ENCODE peak calls at places on chromosomes 1 and 21, in six cellular contexts. J, R, Q, G, S and W are unnamed samples.

GRCh38 chr1:223319373-223319772 is 44.6 kb downstream of the SUSD4 start:
- DNase-seq in R (no peak), Q (no peak), J (no peak), G (no peak), S (no peak), W (no peak)

GRCh38 chr1:41479000-41479807 is 5.3 kb downstream of the EDN2 start:
- DNase-seq in J (no peak), R (peak), Q (no peak), S (no peak), G (no peak), W (no peak)

GRCh38 chr1:112718691-112719418 is 3.7 kb upstream of the PPM1J start:
- DNase-seq in G (peak), J (peak), Q (peak), R (peak), S (peak), W (peak)

GRCh38 chr1:184036517-184036949 is 995 bp downstream of the COLGALT2 start:
- DNase-seq in J (peak), Q (peak), R (peak), G (peak), S (peak), W (no peak)

GRCh38 chr1:197453376-197454058 is 185.5 kb downstream of the CRB1 start:
- DNase-seq in R (no peak), Q (no peak), J (no peak), G (no peak), S (no peak), W (no peak)

GRCh38 chr1:176119549-176119948 is 87.5 kb downstream of the COP1 start:
- DNase-seq in J (no peak), R (no peak), G (no peak), Q (peak), S (peak), W (no peak)

GRCh38 chr1:24362982-24363614 is 43.9 kb downstream of the GRHL3 start:
- DNase-seq in G (no peak), J (no peak), S (peak), Q (no peak), R (no peak), W (no peak)

GRCh38 chr1:39154553-39155361 is 49.7 kb upstream of the MACF1 start:
- DNase-seq in Q (no peak), G (no peak), R (no peak), J (no peak), S (peak), W (no peak)

GRCh38 chr1:68959631-68960030 is 462.7 kb upstream of the DEPDC1 start:
- DNase-seq in J (no peak), S (peak), G (no peak), R (no peak), Q (no peak), W (no peak)

GRCh38 chr1:241531195-241532172 is 694 bp upstream of the KMO start:
- DNase-seq in G (no peak), J (no peak), S (peak), R (no peak), Q (peak), W (no peak)

GRCh38 chr21:45403825-45404725 is 890 bp upstream of the COL18A1 start:
- DNase-seq in R (no peak), G (no peak), Q (peak), J (no peak), S (no peak), W (no peak)

GRCh38 chr21:36171741-36172331 is 15.2 kb downstream of the DOP1B start:
- DNase-seq in S (no peak), G (no peak), Q (no peak), R (no peak), J (no peak), W (no peak)

GRCh38 chr1:230831706-230832105 is 36.6 kb downstream of the C1orf198 start:
- DNase-seq in J (no peak), S (no peak), Q (no peak), G (no peak), R (no peak), W (no peak)

GRCh38 chr1:173862769-173863223 is 5.0 kb downstream of the GAS5 start:
- DNase-seq in S (no peak), G (no peak), R (no peak), J (peak), Q (no peak), W (no peak)

GRCh38 chr1:109478806-109479205 is 4.9 kb upstream of the ATXN7L2 start:
- DNase-seq in R (no peak), S (no peak), G (no peak), Q (no peak), J (peak), W (no peak)

GRCh38 chr1:12565966-12566352 is 52.1 kb downstream of the DHRS3 start:
- DNase-seq in Q (no peak), R (no peak), J (no peak), G (no peak), S (no peak), W (no peak)